ENCODE peak calls at places on chromosomes 5 and 9, in eight cellular contexts. E is HepG2, B is HCT116, V is upper lobe of left lung, O is K562, J is Panc1, R is GM23338, S is GM12878. W is an unnamed sample. For H3K36me3, the result is how much of the 10 kb centered on the place peaks cover.

GRCh38 chr5:10586008-10586407 is 22.1 kb downstream of the ANKRD33B start:
- ATAC-seq in E (no peak), B (no peak), V (no peak), O (no peak), J (no peak), R (no peak), S (peak), W (no peak)

GRCh38 chr5:135038829-135039525 is 4.9 kb upstream of the PITX1 start:
- ATAC-seq in E (no peak), B (no peak), V (peak), O (no peak), J (peak), R (peak), S (no peak), W (peak)

GRCh38 chr9:92850898-92851297 is 26.9 kb downstream of the ZNF484 start:
- ATAC-seq in E (no peak), B (peak), V (no peak), O (no peak), J (no peak), R (peak), S (no peak), W (no peak)

GRCh38 chr5:168603776-168604175 is 24.6 kb upstream of the PANK3 start:
- ATAC-seq in E (no peak), B (peak), V (peak), O (no peak), J (no peak), R (no peak), S (no peak), W (no peak)

GRCh38 chr9:88418715-88419540 is 30.7 kb downstream of the SPIN1 start:
- ATAC-seq in E (no peak), B (no peak), V (no peak), O (no peak), J (no peak), R (no peak), S (no peak), W (no peak)

GRCh38 chr5:39760385-39761198 is 335.8 kb upstream of the DAB2 start:
- ATAC-seq in E (no peak), B (no peak), V (peak), O (no peak), J (no peak), R (no peak), S (no peak), W (peak)

GRCh38 chr5:157166494-157167218 is 592 bp upstream of the GARIN3 start:
- ATAC-seq in E (no peak), B (no peak), V (no peak), O (no peak), J (no peak), R (no peak), S (peak), W (no peak)

GRCh38 chr9:37187713-37188439 is 67.5 kb downstream of the ZCCHC7 start:
- ATAC-seq in E (no peak), B (no peak), V (no peak), O (no peak), J (no peak), R (no peak), S (peak), W (no peak)

GRCh38 chr5:116652196-116652729 is 77.6 kb upstream of the SEMA6A start:
- ATAC-seq in E (peak), B (peak), V (peak), O (no peak), J (no peak), R (peak), S (peak), W (peak)

GRCh38 chr9:76369583-76369982 is 24.6 kb downstream of the RFK start:
- ATAC-seq in E (no peak), B (peak), V (no peak), O (no peak), J (no peak), R (no peak), S (peak), W (no peak)

GRCh38 chr5:26959290-26959689 is 79.1 kb downstream of the CDH9 start:
- ATAC-seq in E (no peak), B (no peak), V (no peak), O (no peak), J (no peak), R (no peak), S (no peak), W (no peak)

GRCh38 chr9:27545471-27545870 is 15.9 kb upstream of the MOB3B start:
- ATAC-seq in E (no peak), B (no peak), V (no peak), O (no peak), J (no peak), R (no peak), S (no peak), W (no peak)

GRCh38 chr5:52788505-52788821 is 747 bp downstream of the ITGA1 start:
- ATAC-seq in E (peak), B (no peak), V (no peak), O (no peak), J (no peak), R (no peak), S (no peak), W (no peak)

GRCh38 chr5:73233461-73234151 is 60.6 kb downstream of the TMEM174 start:
- ATAC-seq in E (peak), B (no peak), V (peak), O (peak), J (no peak), R (peak), S (no peak), W (peak)

GRCh38 chr9:107480386-107480789 is 9.2 kb downstream of the KLF4 start:
- ATAC-seq in E (no peak), B (peak), V (peak), O (peak), J (no peak), R (no peak), S (no peak), W (peak)

GRCh38 chr5:206406-206805 is 11.5 kb downstream of the CCDC127 start:
- ATAC-seq in E (no peak), B (no peak), V (peak), O (peak), J (peak), R (peak), S (no peak), W (no peak)

GRCh38 chr9:21381752-21382339 is 3.4 kb downstream of the IFNA2 start:
- ATAC-seq in E (peak), B (no peak), V (peak), O (no peak), J (peak), R (peak), S (peak), W (no peak)

GRCh38 chr9:4849364-4849763 is 56.6 kb downstream of the RCL1 start:
- ATAC-seq in E (peak), B (no peak), V (no peak), O (peak), J (no peak), R (no peak), S (no peak), W (no peak)
- H3K27ac ChIP-seq in E (peak), B (no peak), V (no peak), O (peak), J (no peak), R (no peak), S (no peak), W (no peak)

GRCh38 chr9:137262909-137263285 is 7.8 kb downstream of the NELFB start:
- ATAC-seq in E (no peak), B (no peak), V (no peak), O (peak), J (no peak), R (no peak), S (no peak), W (no peak)
- H3K36me3 ChIP-seq in E (under half), B (under half), V (half or more), O (half or more), J (under half), R (under half), S (under half), W (half or more)

GRCh38 chr5:55601209-55601618 is 66.5 kb upstream of the PLPP1 start:
- ATAC-seq in E (peak), B (peak), V (peak), O (no peak), J (peak), R (peak), S (no peak), W (peak)
- TF ChIP-seq POLR2AphosphoS5 in E (no peak), B (no peak), V (peak), O (no peak), J (no peak), R (no peak), S (no peak), W (peak)

DNA sequence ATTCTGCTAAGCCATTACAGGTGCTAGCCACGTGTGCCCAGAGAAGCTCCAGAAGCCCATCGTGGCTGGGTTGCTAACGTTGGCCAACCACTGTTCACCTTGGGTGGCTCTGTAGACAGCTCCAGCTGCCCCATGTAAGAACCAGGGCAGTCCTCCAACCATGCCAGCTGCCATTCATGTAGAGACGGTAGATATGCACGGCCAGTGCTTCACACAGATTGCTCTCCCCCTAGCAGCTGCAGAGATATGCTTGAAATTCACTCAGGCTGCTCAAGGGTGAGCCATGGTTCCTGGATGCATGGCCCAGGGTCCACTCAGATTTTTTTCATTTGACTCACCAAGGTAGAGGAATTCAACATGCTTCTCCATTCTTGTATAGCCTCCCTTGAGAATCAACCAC is 31.0 kb downstream of the GADD45G start:
- ATAC-seq in E (no peak), B (no peak), V (no peak), O (no peak), J (no peak), R (no peak), S (no peak), W (no peak)
- H3K27ac ChIP-seq in E (no peak), B (no peak), V (no peak), O (no peak), J (no peak), R (no peak), S (no peak), W (peak)

DNA sequence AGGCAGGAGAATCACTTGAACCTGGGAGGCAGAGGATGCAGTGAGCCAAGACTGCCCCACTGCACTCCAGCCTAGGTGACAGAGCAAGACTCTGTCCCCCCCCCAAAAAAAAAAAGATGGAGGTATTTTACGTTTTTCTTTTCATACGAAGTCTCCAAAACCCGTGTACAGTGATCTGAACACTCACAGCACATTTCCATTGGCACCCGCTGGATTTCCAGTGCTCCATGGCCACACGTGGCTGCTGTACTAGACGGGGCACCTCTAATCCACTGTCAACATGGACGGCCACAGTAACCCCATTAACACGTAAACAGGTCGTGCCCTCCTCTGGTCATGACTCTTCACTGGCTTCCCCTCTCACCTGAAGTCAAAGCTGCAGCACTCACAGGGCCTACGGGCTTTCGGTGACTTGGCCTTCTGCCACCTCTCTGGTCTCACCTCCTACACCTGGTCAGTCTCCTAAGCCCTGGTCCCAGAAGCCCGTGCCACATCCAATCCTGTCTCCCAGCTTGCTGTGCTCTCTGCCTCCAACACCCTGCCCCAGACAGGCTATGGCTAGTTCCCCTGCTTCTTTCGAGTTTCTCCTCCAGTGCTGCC is 22.1 kb downstream of the TBC1D9B start:
- ATAC-seq in E (no peak), B (no peak), V (no peak), O (no peak), J (no peak), R (no peak), S (no peak), W (no peak)
- H3K36me3 ChIP-seq in E (half or more), B (under half), V (half or more), O (half or more), J (under half), R (under half), S (under half), W (under half)

DNA sequence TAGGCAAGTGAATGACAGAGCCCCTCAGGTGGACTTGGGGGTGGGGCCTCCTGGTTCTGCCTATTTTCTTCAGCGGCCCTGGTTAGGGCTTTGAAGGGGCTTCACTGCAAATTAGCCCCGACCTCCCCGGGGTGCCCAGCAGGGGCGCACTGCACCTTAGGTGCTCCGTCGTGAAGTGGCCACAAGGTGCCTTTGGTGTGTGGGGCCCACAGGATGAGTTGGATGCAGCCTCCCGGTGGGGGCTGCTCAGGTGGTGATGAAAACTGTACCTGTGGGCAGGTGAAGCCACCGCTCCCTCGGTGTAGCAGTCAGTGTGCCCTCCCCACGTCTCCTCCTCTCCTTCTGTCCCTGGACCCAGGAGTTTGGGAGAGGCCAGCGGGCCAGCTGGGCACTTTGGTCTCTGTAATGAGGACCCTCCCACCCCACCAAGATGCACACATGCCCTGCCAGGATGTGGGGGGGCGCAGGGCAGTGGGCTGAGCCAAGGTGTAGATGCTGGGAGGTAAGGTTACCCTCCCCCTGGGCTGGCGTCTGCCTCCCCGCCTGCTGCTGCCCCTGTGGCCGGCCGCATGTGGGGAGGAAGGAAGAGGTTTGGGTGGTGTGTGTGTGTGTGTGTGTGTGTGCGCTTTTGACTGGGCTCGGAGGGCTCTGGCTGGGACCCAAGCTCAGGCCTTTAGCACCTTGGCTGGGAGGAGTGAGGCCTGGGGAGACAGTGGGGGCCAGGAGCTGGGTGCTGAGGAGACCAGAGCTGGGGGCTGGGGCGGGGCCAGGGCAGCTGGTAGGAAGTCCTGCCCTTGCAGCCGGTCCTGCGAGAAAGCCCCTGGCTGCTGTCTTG is 55.6 kb downstream of the RXRA start:
- ATAC-seq in E (peak), B (no peak), V (no peak), O (peak), J (no peak), R (no peak), S (peak), W (peak)
- TF ChIP-seq POLR2AphosphoS5 in E (no peak), B (no peak), V (peak), O (no peak), J (no peak), R (no peak), S (no peak), W (no peak)

DNA sequence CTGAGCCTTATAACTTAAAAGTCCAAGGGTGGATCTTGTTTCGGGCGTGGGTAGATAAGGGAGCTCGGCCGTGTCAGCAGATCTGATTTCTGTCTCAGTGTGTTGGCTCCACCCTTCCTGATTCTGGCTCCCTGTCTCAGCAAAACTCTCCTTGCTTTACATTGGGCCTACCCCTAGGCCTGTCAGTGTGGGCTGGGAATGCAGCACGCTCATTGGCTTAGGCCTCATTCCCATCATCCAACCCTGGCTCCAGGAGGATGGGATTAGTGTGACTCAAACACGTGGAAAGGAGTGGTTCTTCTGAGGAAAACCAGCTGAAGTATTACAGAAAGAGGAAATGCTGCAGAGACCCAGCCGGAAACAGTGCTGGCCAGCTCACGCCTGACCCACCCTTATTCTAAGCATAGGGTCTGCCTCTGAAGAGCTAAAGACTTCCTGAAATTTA is 59.9 kb downstream of the ZFAND5 start:
- ATAC-seq in E (peak), B (peak), V (peak), O (peak), J (peak), R (peak), S (peak), W (peak)
- H3K27ac ChIP-seq in E (no peak), B (no peak), V (peak), O (no peak), J (peak), R (no peak), S (no peak), W (peak)

GRCh38 chr5:68233075-68233474 is 17.5 kb downstream of the PIK3R1 start:
- ATAC-seq in E (no peak), B (no peak), V (no peak), O (no peak), J (no peak), R (no peak), S (no peak), W (peak)

GRCh38 chr5:68232272-68232671 is 16.7 kb downstream of the PIK3R1 start:
- ATAC-seq in E (no peak), B (no peak), V (no peak), O (no peak), J (no peak), R (peak), S (no peak), W (no peak)

GRCh38 chr5:68230285-68230684 is 14.7 kb downstream of the PIK3R1 start:
- ATAC-seq in E (no peak), B (no peak), V (no peak), O (no peak), J (no peak), R (no peak), S (peak), W (no peak)

GRCh38 chr5:68229416-68229815 is 13.9 kb downstream of the PIK3R1 start:
- ATAC-seq in E (no peak), B (no peak), V (no peak), O (no peak), J (no peak), R (no peak), S (no peak), W (no peak)

DNA sequence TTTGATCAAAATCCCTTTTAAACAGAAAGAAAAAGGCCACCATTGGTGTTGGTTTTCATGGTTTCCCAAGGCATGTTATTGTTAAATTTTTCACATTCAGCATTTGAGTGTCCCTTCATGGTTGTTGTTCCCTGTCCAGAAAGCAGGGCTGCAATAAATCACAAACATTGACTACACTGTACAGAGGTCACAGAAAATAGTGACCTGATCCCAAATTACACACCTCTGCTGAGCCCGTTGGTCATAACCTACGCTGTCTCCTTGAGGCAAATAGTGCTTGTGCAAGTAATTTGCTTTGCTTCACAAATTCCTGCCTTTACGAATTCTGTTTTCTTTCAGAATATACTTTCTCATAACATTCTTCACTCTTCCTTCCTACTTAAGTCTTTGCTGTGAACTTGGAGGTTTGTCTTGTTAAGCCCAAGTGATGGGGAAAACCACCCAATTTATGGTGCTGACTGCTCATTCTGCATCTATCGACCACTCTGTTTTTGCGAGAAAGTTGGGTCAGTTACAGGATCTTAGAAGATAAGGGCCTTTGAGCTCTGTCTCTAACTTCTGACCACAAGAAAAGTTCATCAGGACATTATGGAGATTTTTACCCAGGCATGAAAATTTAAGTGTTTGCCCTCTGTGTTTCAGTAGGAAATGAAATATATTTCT is 16.0 kb downstream of the PIK3R1 start:
- ATAC-seq in E (no peak), B (no peak), V (no peak), O (no peak), J (no peak), R (no peak), S (no peak), W (no peak)
- H3K36me3 ChIP-seq in E (under half), B (under half), V (under half), O (under half), J (under half), R (under half), S (under half), W (under half)

GRCh38 chr5:78811121-78811832 is 162.7 kb upstream of the LHFPL2 start:
- ATAC-seq in E (no peak), B (no peak), V (no peak), O (no peak), J (no peak), R (no peak), S (no peak), W (no peak)
- TF ChIP-seq POLR2AphosphoS5 in E (no peak), B (no peak), V (no peak), O (no peak), J (no peak), R (no peak), S (no peak), W (no peak)

DNA sequence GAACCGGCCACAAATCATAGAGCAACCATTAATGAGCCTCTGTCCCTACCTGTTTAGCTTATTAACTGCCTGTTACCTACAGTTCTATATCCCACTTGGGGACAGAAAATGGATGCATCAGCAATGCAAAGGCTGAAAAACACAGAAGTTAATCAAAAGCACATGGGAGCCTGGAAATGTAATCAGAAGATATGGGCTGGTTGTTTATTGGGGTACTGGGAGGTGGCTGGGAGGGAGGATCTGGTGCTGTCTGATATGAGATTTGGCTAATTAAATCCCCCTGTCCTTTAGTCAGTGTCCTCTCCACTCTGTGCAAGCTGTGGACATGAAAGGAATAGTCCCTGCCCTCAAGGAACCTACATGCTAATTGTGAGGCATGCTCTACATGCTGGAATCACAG is 235.0 kb downstream of the MAN2A1 start:
- ATAC-seq in E (no peak), B (no peak), V (no peak), O (no peak), J (no peak), R (no peak), S (no peak), W (no peak)
- H3K27ac ChIP-seq in E (no peak), B (no peak), V (no peak), O (no peak), J (no peak), R (no peak), S (no peak), W (no peak)